ENCODE peak calls at places on chromosomes 11 and 22, in seven cellular contexts. One of them, this sample, is unnamed.

GRCh38 chr11:132472411-132473205 is 1059.7 kb downstream of the OPCML start:
- DNase-seq in GM12878: no peak
- DNase-seq in PC-3: no peak
- DNase-seq in GM19239: no peak
- DNase-seq in Panc1: no peak
- DNase-seq in stimulated activated CD4-positive, alpha-beta T cell treated with anti-CD3 and anti-CD28 coated beads, Interleukin-2, amount 100 ng/mL, for 48 hours: no peak
- DNase-seq in left ventricle myocardium inferior: no peak
- DNase-seq in this sample: no peak

GRCh38 chr11:72736452-72737069 is 15.6 kb downstream of the ARAP1 start:
- DNase-seq in left ventricle myocardium inferior: peak
- DNase-seq in stimulated activated CD4-positive, alpha-beta T cell treated with anti-CD3 and anti-CD28 coated beads, Interleukin-2, amount 100 ng/mL, for 48 hours: peak
- DNase-seq in PC-3: peak
- DNase-seq in Panc1: no peak
- DNase-seq in GM12878: no peak
- DNase-seq in GM19239: no peak
- DNase-seq in this sample: no peak

GRCh38 chr22:41833369-41834004 is 582 bp downstream of the SREBF2 start:
- DNase-seq in stimulated activated CD4-positive, alpha-beta T cell treated with anti-CD3 and anti-CD28 coated beads, Interleukin-2, amount 100 ng/mL, for 48 hours: peak
- DNase-seq in GM19239: no peak
- DNase-seq in GM12878: no peak
- DNase-seq in Panc1: no peak
- DNase-seq in left ventricle myocardium inferior: peak
- DNase-seq in PC-3: peak
- DNase-seq in this sample: no peak

GRCh38 chr11:62433141-62433543 is 14.3 kb downstream of the SCGB1A1 start:
- DNase-seq in left ventricle myocardium inferior: no peak
- DNase-seq in PC-3: no peak
- DNase-seq in stimulated activated CD4-positive, alpha-beta T cell treated with anti-CD3 and anti-CD28 coated beads, Interleukin-2, amount 100 ng/mL, for 48 hours: no peak
- DNase-seq in GM19239: no peak
- DNase-seq in GM12878: no peak
- DNase-seq in Panc1: no peak
- DNase-seq in this sample: no peak

GRCh38 chr11:11410626-11411025 is 57.6 kb upstream of the CSNK2A3 start:
- DNase-seq in PC-3: no peak
- DNase-seq in GM12878: no peak
- DNase-seq in GM19239: no peak
- DNase-seq in stimulated activated CD4-positive, alpha-beta T cell treated with anti-CD3 and anti-CD28 coated beads, Interleukin-2, amount 100 ng/mL, for 48 hours: no peak
- DNase-seq in left ventricle myocardium inferior: no peak
- DNase-seq in Panc1: no peak
- DNase-seq in this sample: no peak

GRCh38 chr11:118200901-118201680 is 23.7 kb downstream of the JAML start:
- DNase-seq in Panc1: no peak
- DNase-seq in PC-3: no peak
- DNase-seq in GM12878: no peak
- DNase-seq in left ventricle myocardium inferior: no peak
- DNase-seq in GM19239: no peak
- DNase-seq in stimulated activated CD4-positive, alpha-beta T cell treated with anti-CD3 and anti-CD28 coated beads, Interleukin-2, amount 100 ng/mL, for 48 hours: no peak
- DNase-seq in this sample: no peak

GRCh38 chr11:131980199-131980598 is 609.8 kb downstream of the NTM start:
- DNase-seq in GM19239: no peak
- DNase-seq in GM12878: no peak
- DNase-seq in Panc1: no peak
- DNase-seq in PC-3: no peak
- DNase-seq in left ventricle myocardium inferior: no peak
- DNase-seq in stimulated activated CD4-positive, alpha-beta T cell treated with anti-CD3 and anti-CD28 coated beads, Interleukin-2, amount 100 ng/mL, for 48 hours: no peak
- DNase-seq in this sample: no peak

GRCh38 chr22:32533265-32534068 is 58.9 kb downstream of the FBXO7 start:
- DNase-seq in left ventricle myocardium inferior: no peak
- DNase-seq in PC-3: no peak
- DNase-seq in GM19239: no peak
- DNase-seq in GM12878: no peak
- DNase-seq in Panc1: no peak
- DNase-seq in stimulated activated CD4-positive, alpha-beta T cell treated with anti-CD3 and anti-CD28 coated beads, Interleukin-2, amount 100 ng/mL, for 48 hours: no peak
- DNase-seq in this sample: no peak

GRCh38 chr11:19345519-19345847 is 104.7 kb upstream of the E2F8 start:
- DNase-seq in GM19239: no peak
- DNase-seq in Panc1: no peak
- DNase-seq in GM12878: no peak
- DNase-seq in PC-3: no peak
- DNase-seq in stimulated activated CD4-positive, alpha-beta T cell treated with anti-CD3 and anti-CD28 coated beads, Interleukin-2, amount 100 ng/mL, for 48 hours: no peak
- DNase-seq in left ventricle myocardium inferior: no peak
- DNase-seq in this sample: no peak

GRCh38 chr11:86508604-86509471 is 134.2 kb downstream of the CCDC81 start:
- DNase-seq in Panc1: no peak
- DNase-seq in PC-3: peak
- DNase-seq in GM19239: no peak
- DNase-seq in GM12878: no peak
- DNase-seq in left ventricle myocardium inferior: no peak
- DNase-seq in stimulated activated CD4-positive, alpha-beta T cell treated with anti-CD3 and anti-CD28 coated beads, Interleukin-2, amount 100 ng/mL, for 48 hours: no peak
- DNase-seq in this sample: no peak

GRCh38 chr22:25746012-25746373 is 4.0 kb downstream of the MYO18B start:
- DNase-seq in GM12878: no peak
- DNase-seq in GM19239: no peak
- DNase-seq in PC-3: peak
- DNase-seq in Panc1: no peak
- DNase-seq in left ventricle myocardium inferior: no peak
- DNase-seq in stimulated activated CD4-positive, alpha-beta T cell treated with anti-CD3 and anti-CD28 coated beads, Interleukin-2, amount 100 ng/mL, for 48 hours: no peak
- DNase-seq in this sample: no peak